ENCODE peak calls at places on chromosomes 7 and 10, in four cellular contexts. C is cardiac muscle cell, J is ovary, I is tibial nerve. D is an unnamed sample. For H3K9me3, the result is how much of the 10 kb centered on the place peaks cover.

GRCh38 chr10:31353574-31353973 is 34.6 kb downstream of the ZEB1 start:
- DNase-seq in I (no peak), C (peak), J (no peak), D (no peak)

GRCh38 chr10:3790272-3790671 is 5.3 kb upstream of the KLF6 start:
- DNase-seq in I (no peak), J (no peak), C (no peak), D (no peak)

GRCh38 chr10:99941942-99942835 is 67.6 kb downstream of the DNMBP start:
- DNase-seq in I (no peak), C (peak), J (peak), D (no peak)

GRCh38 chr10:102775973-102776669 is 32.4 kb downstream of the WBP1L start:
- DNase-seq in C (peak), I (peak), J (peak), D (peak)

GRCh38 chr7:155850730-155851678 is 38.7 kb upstream of the SHH start:
- DNase-seq in I (no peak), C (no peak), J (no peak), D (no peak)

GRCh38 chr10:113086282-113086681 is 136.2 kb downstream of the TCF7L2 start:
- DNase-seq in J (no peak), C (no peak), I (no peak), D (no peak)

GRCh38 chr10:79250259-79250658 is 97.0 kb upstream of the PPIF start:
- DNase-seq in J (no peak), C (no peak), I (no peak), D (no peak)

GRCh38 chr10:93208717-93209464 is 135.2 kb downstream of the CYP26A1 start:
- DNase-seq in C (peak), J (no peak), I (no peak), D (no peak)

GRCh38 chr10:1504940-1505339 is 232.4 kb downstream of the ADARB2 start:
- DNase-seq in C (no peak), J (no peak), I (no peak), D (no peak)

GRCh38 chr7:17061443-17061842 is 179.7 kb upstream of the AGR3 start:
- DNase-seq in C (no peak), I (no peak), J (no peak), D (no peak)

GRCh38 chr7:17058568-17058967 is 176.8 kb upstream of the AGR3 start:
- DNase-seq in I (no peak), J (no peak), C (peak), D (no peak)

GRCh38 chr7:17060051-17060450 is 178.3 kb upstream of the AGR3 start:
- DNase-seq in J (no peak), C (no peak), I (no peak), D (no peak)

GRCh38 chr7:17057143-17057509 is 175.3 kb upstream of the AGR3 start:
- DNase-seq in J (no peak), C (no peak), I (no peak), D (no peak)

GRCh38 chr7:17062433-17063383 is 180.9 kb upstream of the AGR3 start:
- DNase-seq in J (no peak), I (no peak), C (peak), D (no peak)
- TF ChIP-seq CTCF in J (no peak), I (no peak), C (peak), D (peak)

DNA sequence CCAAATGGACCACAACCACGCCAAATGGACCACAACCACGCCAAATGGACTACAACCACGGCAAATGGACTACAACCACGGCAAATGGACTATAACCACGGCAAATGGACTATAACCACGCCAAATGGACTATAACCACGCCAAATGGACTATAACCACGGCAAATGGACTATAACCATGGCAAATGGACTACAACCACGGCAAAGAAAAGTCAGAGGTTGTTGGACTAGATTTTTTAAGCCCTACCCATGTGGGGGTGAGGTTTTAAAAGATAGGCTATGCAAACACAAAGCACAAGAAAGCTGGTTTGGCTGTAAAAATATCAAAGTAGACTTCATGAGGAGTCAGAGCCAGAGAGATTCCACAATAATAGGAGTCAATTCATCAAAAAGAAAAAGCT is 55.8 kb downstream of the NCAPG2 start:
- DNase-seq in C (peak), I (no peak), J (no peak), D (no peak)
- H3K27ac ChIP-seq in C (no peak), I (no peak), J (no peak), D (no peak)

GRCh38 chr10:72976886-72977285 is 22.3 kb upstream of the PLA2G12B start:
- DNase-seq in I (no peak), C (no peak), J (no peak), D (no peak)
- H3K9me3 ChIP-seq in I (under half), C (under half), J (under half), D (under half)

DNA sequence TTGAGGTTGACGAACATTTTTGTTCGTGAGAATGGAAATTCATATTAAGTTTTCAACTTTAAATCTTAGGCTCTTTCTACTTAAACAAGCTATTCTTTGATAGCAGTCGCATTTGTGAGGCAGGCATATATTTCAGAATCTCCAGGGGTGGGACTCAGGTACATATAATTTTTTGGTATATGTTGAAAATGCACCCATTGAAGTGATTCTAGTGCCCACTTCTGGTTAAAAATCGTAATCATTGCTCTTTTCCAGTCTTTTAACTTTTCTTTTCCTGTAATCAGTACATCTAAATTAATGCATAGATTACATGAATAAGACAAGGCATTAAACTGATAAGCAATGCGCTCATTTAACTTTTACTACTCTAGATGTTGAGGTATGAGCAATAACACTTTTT is 67.8 kb downstream of the ZNRF2 start:
- DNase-seq in J (no peak), C (no peak), I (no peak), D (no peak)
- TF ChIP-seq CTCF in J (no peak), C (no peak), I (no peak), D (peak)

DNA sequence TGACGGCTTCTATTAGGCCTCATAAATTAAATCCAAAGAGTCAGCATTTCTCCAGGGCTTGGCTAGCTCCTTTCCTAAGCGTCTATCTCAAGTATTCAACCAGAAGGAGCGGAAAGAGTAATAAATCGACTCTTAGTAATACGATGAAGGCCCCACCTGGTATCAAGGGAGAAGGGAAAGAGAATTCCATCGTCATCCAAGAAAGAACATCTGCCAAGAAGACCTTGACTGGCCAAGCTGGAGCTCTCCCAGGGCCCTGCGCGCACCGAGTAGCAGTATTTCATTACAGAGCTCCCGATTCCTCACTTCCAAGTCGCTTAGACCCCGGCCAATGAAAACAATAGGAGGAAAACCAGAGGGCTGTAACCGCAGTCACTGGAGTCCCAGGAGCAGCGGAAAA is 178.0 kb upstream of the FRMD4A start:
- DNase-seq in I (peak), J (no peak), C (no peak), D (no peak)
- H3K27ac ChIP-seq in I (no peak), J (no peak), C (no peak), D (peak)

D was measured in CD4-positive, alpha-beta T cell.